ENCODE peak calls at places on chromosomes 1 and 21, in nine cellular contexts. Y, C, V, W, D, X, F, T and N are unnamed samples.

GRCh38 chr1:10693497-10694273 is 102.8 kb downstream of the CASZ1 start:
- DNase-seq in Y (peak), C (no peak), V (no peak), W (peak), D (peak), X (peak), F (no peak), T (peak), N (no peak)

GRCh38 chr1:207825719-207826556 is 74.1 kb downstream of the CD46 start:
- DNase-seq in Y (peak), C (no peak), V (peak), W (peak), D (no peak), X (peak), F (peak), T (peak), N (peak)

GRCh38 chr21:30988706-30989105 is 49.6 kb downstream of the KRTAP19-8 start:
- DNase-seq in Y (no peak), C (no peak), V (no peak), W (no peak), D (no peak), X (no peak), F (no peak), T (peak), N (no peak)

GRCh38 chr1:230407351-230407750 is 18.8 kb downstream of the PGBD5 start:
- DNase-seq in Y (no peak), C (no peak), V (no peak), W (no peak), D (no peak), X (no peak), F (no peak), T (no peak), N (no peak)

GRCh38 chr1:92444351-92444750 is 42.4 kb downstream of the GFI1 start:
- DNase-seq in Y (no peak), C (no peak), V (no peak), W (no peak), D (no peak), X (no peak), F (no peak), T (no peak), N (no peak)

GRCh38 chr21:14690886-14691285 is 144.8 kb upstream of the SAMSN1 start:
- DNase-seq in Y (no peak), C (no peak), V (no peak), W (no peak), D (no peak), X (no peak), F (no peak), T (no peak), N (no peak)

GRCh38 chr21:43571976-43572375 is 87.3 kb downstream of the HSF2BP start:
- DNase-seq in Y (no peak), C (no peak), V (no peak), W (no peak), D (no peak), X (no peak), F (no peak), T (no peak), N (no peak)

GRCh38 chr1:8903908-8904650 is 25.6 kb upstream of the ENO1 start:
- DNase-seq in Y (no peak), C (peak), V (no peak), W (no peak), D (peak), X (no peak), F (peak), T (no peak), N (peak)

GRCh38 chr1:65804584-65804983 is 11.9 kb downstream of the PDE4B start:
- DNase-seq in Y (no peak), C (no peak), V (no peak), W (no peak), D (no peak), X (no peak), F (no peak), T (no peak), N (no peak)

GRCh38 chr1:241654641-241655040 is 2.6 kb downstream of the WDR64 start:
- DNase-seq in Y (no peak), C (no peak), V (no peak), W (no peak), D (no peak), X (no peak), F (no peak), T (no peak), N (no peak)

GRCh38 chr21:40466893-40467483 is 380.0 kb downstream of the DSCAM start:
- DNase-seq in Y (peak), C (no peak), V (no peak), W (no peak), D (no peak), X (no peak), F (no peak), T (peak), N (no peak)

GRCh38 chr1:162570718-162571117 is 9.2 kb downstream of the UAP1 start:
- DNase-seq in Y (no peak), C (no peak), V (no peak), W (no peak), D (no peak), X (no peak), F (no peak), T (no peak), N (no peak)

GRCh38 chr1:14083277-14083676 is 383.3 kb downstream of the PRDM2 start:
- DNase-seq in Y (no peak), C (no peak), V (no peak), W (no peak), D (no peak), X (no peak), F (no peak), T (no peak), N (no peak)

GRCh38 chr1:155128755-155129473 is 1.2 kb downstream of the EFNA1 start:
- DNase-seq in Y (peak), C (peak), V (no peak), W (no peak), D (no peak), X (no peak), F (no peak), T (peak), N (peak)

GRCh38 chr1:77661696-77662095 is 20.8 kb downstream of the ZZZ3 start:
- DNase-seq in Y (no peak), C (no peak), V (no peak), W (no peak), D (no peak), X (no peak), F (no peak), T (no peak), N (no peak)

GRCh38 chr1:220151454-220151853 is 57.5 kb downstream of the IARS2 start:
- DNase-seq in Y (peak), C (no peak), V (no peak), W (no peak), D (no peak), X (no peak), F (peak), T (peak), N (no peak)